ENCODE peak calls at places on chromosomes 1 and 21, in nine cellular contexts. M, T, B, S, V, Q, C, U and E are unnamed samples.

GRCh38 chr1:71351438-71351837 is 270.6 kb upstream of the ZRANB2 start:
- DNase-seq in M (no peak), T (peak; percentile 81), B (no peak), S (no peak), V (no peak), Q (no peak), C (no peak), U (no peak), E (no peak)

GRCh38 chr1:36842448-36842847 is 191.9 kb downstream of the GRIK3 start:
- DNase-seq in M (no peak), T (no peak), B (no peak), S (no peak), V (no peak), Q (peak; percentile 7), C (no peak), U (no peak), E (peak; percentile 36)

GRCh38 chr1:48089356-48089891 is 92.2 kb upstream of the TRABD2B start:
- DNase-seq in M (no peak), T (no peak), B (no peak), S (no peak), V (peak; percentile 65), Q (no peak), C (no peak), U (no peak), E (no peak)

GRCh38 chr1:52368383-52369172 is 2.6 kb upstream of the CC2D1B start:
- DNase-seq in M (no peak), T (peak; percentile 32), B (peak; percentile 82), S (peak; percentile 69), V (no peak), Q (peak; percentile 75), C (peak; percentile 39), U (no peak), E (peak; percentile 90)

GRCh38 chr1:238674331-238674730 is 712.0 kb upstream of the CHRM3 start:
- DNase-seq in M (no peak), T (no peak), B (no peak), S (no peak), V (no peak), Q (no peak), C (no peak), U (no peak), E (no peak)

GRCh38 chr1:247324204-247324787 is 7.4 kb downstream of the ZNF496 start:
- DNase-seq in M (no peak), T (no peak), B (no peak), S (no peak), V (no peak), Q (no peak), C (no peak), U (no peak), E (peak; percentile 1)

GRCh38 chr1:91891969-91892368 is 6.0 kb upstream of the TGFBR3 start:
- DNase-seq in M (no peak), T (peak; percentile 54), B (no peak), S (no peak), V (no peak), Q (no peak), C (no peak), U (no peak), E (no peak)

GRCh38 chr1:28905921-28906666 is 8.3 kb upstream of the EPB41 start:
- DNase-seq in M (no peak), T (no peak), B (no peak), S (no peak), V (no peak), Q (no peak), C (no peak), U (no peak), E (no peak)

GRCh38 chr1:97834903-97835302 is 85.9 kb downstream of the DPYD start:
- DNase-seq in M (no peak), T (peak; percentile 4), B (no peak), S (no peak), V (no peak), Q (no peak), C (no peak), U (no peak), E (no peak)

GRCh38 chr1:155307247-155307740 is 1.4 kb upstream of the FDPS start:
- DNase-seq in M (no peak), T (peak; percentile 61), B (no peak), S (no peak), V (no peak), Q (no peak), C (no peak), U (no peak), E (no peak)

GRCh38 chr1:168939947-168940223 is 166.6 kb upstream of the ATP1B1 start:
- DNase-seq in M (no peak), T (no peak), B (no peak), S (no peak), V (no peak), Q (no peak), C (no peak), U (no peak), E (no peak)

GRCh38 chr1:109626682-109627408 is 7.2 kb downstream of the AMPD2 start:
- DNase-seq in M (no peak), T (no peak), B (no peak), S (no peak), V (no peak), Q (no peak), C (no peak), U (no peak), E (no peak)

GRCh38 chr21:16473965-16474364 is 744.2 kb downstream of the USP25 start:
- DNase-seq in M (no peak), T (peak; percentile 12), B (no peak), S (no peak), V (no peak), Q (no peak), C (no peak), U (no peak), E (no peak)

GRCh38 chr1:214494706-214495105 is 56.7 kb downstream of the PTPN14 start:
- DNase-seq in M (no peak), T (no peak), B (no peak), S (no peak), V (no peak), Q (no peak), C (no peak), U (no peak), E (no peak)

GRCh38 chr21:45551316-45551715 is 9.1 kb upstream of the SLC19A1 start:
- DNase-seq in M (no peak), T (peak; percentile 91), B (peak; percentile 57), S (no peak), V (no peak), Q (no peak), C (peak; percentile 58), U (no peak), E (peak; percentile 53)

DNA sequence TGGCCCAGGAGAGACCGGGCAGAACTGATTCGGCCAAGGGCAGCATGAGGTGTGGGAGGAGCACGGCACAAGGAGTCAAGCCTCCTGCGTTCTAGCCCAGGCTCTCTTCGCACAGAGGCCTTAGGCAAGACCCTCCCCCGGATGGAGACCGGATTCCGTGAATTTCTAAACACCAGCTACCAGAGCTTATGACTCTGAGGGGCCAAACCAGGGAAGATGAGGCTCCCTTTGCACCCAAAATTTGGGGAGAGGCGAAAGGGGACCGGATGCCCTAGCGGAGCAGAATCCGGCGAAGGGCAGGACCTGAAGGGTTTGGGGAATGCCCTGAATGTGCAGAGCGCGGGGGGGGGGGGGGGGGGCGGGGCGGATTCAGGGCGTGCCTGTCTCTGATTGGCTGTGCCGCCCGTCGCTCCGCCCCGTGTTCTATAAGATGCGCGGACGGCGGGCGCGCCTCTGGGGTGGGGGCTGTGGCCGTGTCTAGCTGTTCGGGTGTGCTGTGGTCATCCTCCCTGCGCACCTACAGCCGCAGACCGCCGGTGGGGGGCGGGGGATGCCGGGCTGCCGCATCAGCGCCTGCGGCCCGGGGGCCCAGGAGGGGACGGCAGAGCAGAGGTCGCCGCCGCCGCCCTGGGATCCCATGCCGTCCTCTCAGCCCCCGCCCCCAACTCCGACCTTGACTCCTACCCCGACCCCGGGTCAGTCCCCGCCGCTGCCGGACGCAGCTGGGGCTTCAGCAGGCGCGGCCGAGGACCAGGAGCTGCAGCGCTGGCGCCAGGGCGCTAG is at the start of gene TRNP1:
- DNase-seq in M (peak; percentile 99), T (peak; percentile 78), B (peak; percentile 79), S (peak; percentile 83), V (no peak), Q (peak; percentile 86), C (peak; percentile 77), U (peak; percentile 62), E (peak; percentile 87)
- TF ChIP-seq POLR2A in M (peak; percentile 68), T (peak; percentile 98), B (no peak), S (no peak), V (peak; percentile 92), Q (peak; percentile 50), C (peak; percentile 99), U (peak; percentile 23), E (no peak)

DNA sequence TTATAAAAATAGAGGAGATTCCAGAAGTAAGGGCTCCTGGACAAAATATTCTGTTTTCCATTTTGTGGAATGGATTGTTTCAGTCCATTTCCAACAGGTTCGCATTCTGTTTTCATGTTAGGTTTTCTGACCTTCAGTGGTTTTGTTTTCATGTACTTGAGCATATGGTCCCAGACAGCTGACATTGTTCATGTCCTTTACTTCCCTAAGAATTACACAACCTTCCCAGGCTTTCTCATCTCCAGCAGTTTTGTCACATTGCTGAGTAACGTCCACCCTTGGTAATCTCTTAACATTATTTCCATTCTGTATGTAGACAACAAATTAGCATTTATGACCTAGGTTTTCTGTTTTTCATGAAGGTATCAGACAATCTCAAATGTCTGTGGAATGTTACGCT is 21.0 kb upstream of the ERRFI1 start:
- DNase-seq in M (no peak), T (peak; percentile 61), B (no peak), S (no peak), V (no peak), Q (no peak), C (no peak), U (no peak), E (no peak)
- H3K27ac ChIP-seq in M (no peak overlapping the region), T (peak overlapping the region; percentile 34), B (no peak overlapping the region), S (no peak overlapping the region), V (peak overlapping the region; percentile 60), Q (peak overlapping the region; percentile 48), C (peak overlapping the region; percentile 89), U (peak overlapping the region; percentile 45), E (no peak overlapping the region)

GRCh38 chr1:62294211-62294610 is 25.0 kb downstream of the KANK4 start:
- DNase-seq in M (peak; percentile 36), T (no peak), B (no peak), S (peak; percentile 33), V (no peak), Q (no peak), C (peak; percentile 19), U (no peak), E (no peak)
- TF ChIP-seq CTCF in M (peak; percentile 31), T (no peak), B (no peak), S (no peak), V (no peak), Q (peak; percentile 10), C (no peak), U (no peak), E (no peak)

DNA sequence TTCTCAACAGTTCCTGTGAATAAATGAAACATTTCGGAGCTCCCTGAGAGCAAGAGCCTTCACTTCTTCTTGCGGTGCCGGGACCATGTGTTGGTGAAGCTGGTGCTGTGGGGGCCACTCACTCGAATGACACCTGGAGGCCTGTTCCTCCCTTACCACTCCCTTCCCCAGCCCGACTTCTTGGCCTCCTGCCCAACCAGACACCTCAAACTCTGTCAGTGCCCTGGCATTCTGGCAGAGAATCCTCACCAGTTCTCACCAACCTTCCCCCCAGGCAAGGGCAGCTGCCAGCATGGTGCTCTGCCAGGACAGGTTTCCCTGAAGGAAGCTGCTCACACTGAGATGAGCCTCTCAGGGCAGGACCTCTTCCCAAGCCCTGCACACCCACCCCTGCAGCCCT is 68.3 kb downstream of the MPZL1 start:
- DNase-seq in M (no peak), T (no peak), B (no peak), S (no peak), V (no peak), Q (no peak), C (no peak), U (no peak), E (no peak)
- TF ChIP-seq POLR2A in M (no peak), T (no peak), B (no peak), S (no peak), V (no peak), Q (no peak), C (no peak), U (no peak), E (no peak)